ENCODE peak calls at places on chromosomes 4 and X, in five cellular contexts. T is CD8-positive, alpha-beta T cell; H is CD8-positive, alpha-beta memory T cell; F is stomach; R is endodermal cell. N is an unnamed sample.

GRCh38 chr4:44583393-44583792 is 68.0 kb downstream of the YIPF7 start:
- DNase-seq in R (peak; percentile 54), H (no peak), F (no peak), T (no peak), N (no peak)

GRCh38 chrX:134649770-134650169 is 8.5 kb downstream of the PLAC1 start:
- DNase-seq in F (no peak), T (no peak), R (no peak), H (no peak), N (no peak)

GRCh38 chr4:83810428-83810827 is 274.5 kb downstream of the GPAT3 start:
- DNase-seq in H (no peak), R (no peak), T (no peak), F (no peak), N (no peak)

GRCh38 chrX:66760648-66761047 is 121.8 kb upstream of the EDA2R start:
- DNase-seq in R (no peak), F (no peak), H (no peak), T (no peak), N (no peak)

GRCh38 chr4:162836773-162837172 is 329.9 kb downstream of the NAF1 start:
- DNase-seq in T (no peak), H (no peak), F (no peak), R (no peak), N (no peak)

GRCh38 chrX:71637848-71638247 is 19.5 kb upstream of the CXCR3 start:
- DNase-seq in R (no peak), F (no peak), H (no peak), T (no peak), N (no peak)

GRCh38 chr4:23333556-23333945 is 556.3 kb downstream of the PPARGC1A start:
- DNase-seq in T (no peak), H (no peak), R (no peak), F (no peak), N (no peak)

GRCh38 chr4:183941964-183942363 is 36.9 kb downstream of the STOX2 start:
- DNase-seq in H (no peak), F (no peak), R (no peak), T (no peak), N (no peak)

GRCh38 chrX:136200466-136200865 is 50.7 kb downstream of the MAP7D3 start:
- DNase-seq in R (no peak), T (no peak), H (no peak), F (no peak), N (no peak)

GRCh38 chrX:136250191-136251041 is 784 bp downstream of the MAP7D3 start:
- DNase-seq in T (peak; percentile 22), H (peak; percentile 6), R (peak; percentile 56), F (no peak), N (peak; percentile 15)

GRCh38 chrX:3663576-3664290 is 49.7 kb downstream of the PRKX start:
- DNase-seq in R (no peak), F (no peak), T (no peak), H (no peak), N (no peak)

GRCh38 chr4:169185133-169185956 is 85.4 kb downstream of the SH3RF1 start:
- DNase-seq in F (no peak), H (no peak), R (no peak), T (no peak), N (no peak)

GRCh38 chr4:106530816-106531215 is 162.2 kb upstream of the GIMD1 start:
- DNase-seq in T (no peak), H (no peak), R (no peak), F (no peak), N (no peak)

GRCh38 chr4:106529348-106530033 is 160.9 kb upstream of the GIMD1 start:
- DNase-seq in F (no peak), H (no peak), R (no peak), T (no peak), N (no peak)

DNA sequence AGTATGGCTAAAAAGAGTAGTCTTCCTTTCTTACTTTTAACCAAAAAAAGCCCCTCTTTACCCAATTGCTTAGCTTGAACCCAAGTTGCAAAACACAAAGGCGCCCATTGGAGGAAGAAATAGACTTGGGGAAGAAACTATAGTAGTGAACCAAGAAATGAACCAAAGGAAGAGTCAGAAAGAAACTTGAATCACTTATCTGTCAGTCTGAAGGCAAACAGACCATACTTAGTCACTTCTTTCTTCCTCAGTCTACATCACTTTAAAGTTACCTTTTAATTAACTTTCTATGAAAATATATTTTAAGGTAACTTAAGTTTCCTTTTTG is 161.4 kb upstream of the GIMD1 start:
- DNase-seq in H (no peak), R (no peak), F (no peak), T (no peak), N (no peak)
- H3K4me1 ChIP-seq in H (no peaks in the 10 kb centered on the region), R (peaks cover 8% of the 10 kb centered on the region), F (no peaks in the 10 kb centered on the region), T (no peaks in the 10 kb centered on the region), N (no peaks in the 10 kb centered on the region)

GRCh38 chr4:6417516-6417915 is 54.9 kb downstream of the PPP2R2C start:
- DNase-seq in F (no peak), R (no peak), H (no peak), T (no peak), N (no peak)
- H3K4me1 ChIP-seq in F (no peaks in the 10 kb centered on the region), R (no peaks in the 10 kb centered on the region), H (no peaks in the 10 kb centered on the region), T (no peaks in the 10 kb centered on the region), N (no peaks in the 10 kb centered on the region)

DNA sequence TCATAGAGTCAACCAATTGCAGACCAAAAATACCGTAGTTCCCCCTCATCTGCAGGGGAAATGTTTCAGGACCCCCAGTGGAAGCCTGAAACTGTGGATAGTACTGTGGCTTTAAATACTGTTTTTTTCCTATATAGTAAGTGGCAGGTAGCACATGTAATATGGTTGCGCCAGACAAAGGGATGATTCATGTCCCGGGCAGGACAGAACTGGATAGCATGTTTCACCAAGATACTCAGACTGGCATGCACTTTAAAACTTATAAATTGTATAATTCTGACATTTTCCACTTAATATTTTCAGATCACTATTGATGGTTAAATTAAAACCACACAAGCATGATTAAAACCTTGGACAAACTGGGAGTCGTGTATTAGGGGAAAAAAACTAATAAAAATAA is 276.3 kb upstream of the AGA start:
- DNase-seq in F (no peak), H (no peak), T (no peak), R (no peak), N (no peak)
- H3K4me1 ChIP-seq in F (no peaks in the 10 kb centered on the region), H (no peaks in the 10 kb centered on the region), T (no peaks in the 10 kb centered on the region), R (no peaks in the 10 kb centered on the region), N (no peaks in the 10 kb centered on the region)

DNA sequence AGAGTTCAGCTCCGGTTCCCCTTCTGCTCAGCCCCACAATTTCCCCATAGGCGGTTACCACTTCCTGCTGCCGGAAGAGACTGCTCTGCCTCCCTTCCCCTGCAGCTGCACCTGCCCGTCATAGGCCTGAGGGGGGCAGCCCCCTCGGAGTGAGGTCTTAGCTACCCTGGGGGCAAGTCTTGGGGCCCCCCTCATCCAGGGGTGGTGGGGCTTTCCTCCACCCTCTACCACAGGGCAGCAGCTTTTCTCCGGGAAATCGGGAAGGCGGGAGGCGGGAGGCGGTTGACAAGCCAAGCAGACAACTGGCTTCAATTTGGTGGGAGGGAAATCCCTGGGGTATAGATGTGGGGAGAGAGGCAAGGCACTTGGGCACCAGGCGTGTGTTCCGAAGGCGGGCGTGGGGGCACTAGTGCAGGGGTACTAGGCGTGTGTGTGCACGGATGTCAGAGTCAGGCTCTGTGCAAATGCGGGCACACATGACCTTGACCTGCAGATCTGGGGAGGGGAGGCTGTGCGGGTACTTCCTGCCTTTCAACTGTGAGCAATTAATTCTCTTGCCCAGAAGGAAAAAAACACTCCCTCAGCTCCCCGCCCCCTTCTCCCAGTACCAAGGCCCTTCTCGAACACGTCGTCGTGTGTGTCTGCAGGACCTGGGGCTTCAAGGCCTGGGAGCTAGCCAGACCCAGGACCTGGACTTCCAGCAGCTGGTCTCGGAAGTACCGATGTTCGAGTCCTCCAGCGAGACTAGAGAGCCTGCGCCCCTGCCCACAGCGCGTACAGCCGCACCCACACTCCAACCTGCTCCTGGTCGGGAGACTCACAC is 1.0 kb upstream of the ARHGAP4 start:
- DNase-seq in R (no peak), F (peak; percentile 57), T (peak; percentile 87), H (peak; percentile 71), N (peak; percentile 75)
- H3K4me1 ChIP-seq in R (no peaks in the 10 kb centered on the region), F (peaks cover 51% of the 10 kb centered on the region), T (peaks cover 23% of the 10 kb centered on the region), H (peaks cover 14% of the 10 kb centered on the region), N (peaks cover 32% of the 10 kb centered on the region)

N was measured in psoas muscle.